ENCODE peak calls at places on chromosome 2, in nine cellular contexts. I is K562, Z is osteoblast, V is tibial artery, C is WERI-Rb-1, E is PC-3, D is colonic mucosa, O is gastrocnemius medialis, P is left lung. B is an unnamed sample.

GRCh38 chr2:38797276-38797675 is 19.3 kb downstream of the GEMIN6 start:
- DNase-seq in I (no peak), Z (no peak), V (no peak), C (no peak), E (no peak), D (no peak), O (no peak), P (no peak), B (no peak)

GRCh38 chr2:8932702-8933101 is 70.8 kb downstream of the MBOAT2 start:
- DNase-seq in I (no peak), Z (no peak), V (no peak), C (no peak), E (no peak), D (no peak), O (no peak), P (no peak), B (no peak)

GRCh38 chr2:105438104-105438929 is 39.5 kb upstream of the FHL2 start:
- DNase-seq in I (no peak), Z (peak; percentile 45), V (no peak), C (peak; percentile 56), E (no peak), D (peak; percentile 67), O (peak; percentile 50), P (no peak), B (no peak)

GRCh38 chr2:100822587-100823248 is 2.8 kb downstream of the NPAS2 start:
- DNase-seq in I (no peak), Z (peak; percentile 82), V (no peak), C (no peak), E (peak; percentile 55), D (no peak), O (peak; percentile 74), P (no peak), B (no peak)

GRCh38 chr2:15770606-15771005 is 169.7 kb upstream of the MYCN start:
- DNase-seq in I (no peak), Z (no peak), V (no peak), C (no peak), E (no peak), D (no peak), O (no peak), P (no peak), B (no peak)

GRCh38 chr2:74253937-74254336 is 55.5 kb downstream of the MTHFD2 start:
- DNase-seq in I (no peak), Z (peak; percentile 88), V (peak; percentile 71), C (no peak), E (peak; percentile 7), D (no peak), O (no peak), P (no peak), B (no peak)

GRCh38 chr2:71154279-71154678 is 23.8 kb downstream of the MPHOSPH10 start:
- DNase-seq in I (no peak), Z (no peak), V (no peak), C (no peak), E (no peak), D (no peak), O (no peak), P (no peak), B (no peak)

GRCh38 chr2:183542593-183542992 is 418.4 kb downstream of the NUP35 start:
- DNase-seq in I (no peak), Z (no peak), V (no peak), C (no peak), E (no peak), D (no peak), O (no peak), P (no peak), B (no peak)

GRCh38 chr2:180753809-180754761 is 226.3 kb upstream of the UBE2E3 start:
- DNase-seq in I (no peak), Z (no peak), V (no peak), C (no peak), E (peak; percentile 71), D (no peak), O (no peak), P (no peak), B (peak; percentile 10)

GRCh38 chr2:235347691-235348090 is 146.2 kb upstream of the AGAP1 start:
- DNase-seq in I (peak; percentile 34), Z (peak; percentile 95), V (no peak), C (no peak), E (peak; percentile 89), D (no peak), O (no peak), P (no peak), B (peak; percentile 29)

GRCh38 chr2:196131384-196131861 is 40.0 kb downstream of the STK17B start:
- DNase-seq in I (peak; percentile 39), Z (peak; percentile 31), V (no peak), C (peak; percentile 65), E (peak; percentile 71), D (peak; percentile 41), O (no peak), P (no peak), B (no peak)

GRCh38 chr2:6975988-6976387 is 58.8 kb downstream of the RNF144A start:
- DNase-seq in I (no peak), Z (no peak), V (no peak), C (no peak), E (peak; percentile 96), D (no peak), O (no peak), P (no peak), B (no peak)

GRCh38 chr2:26651458-26652155 is 10.4 kb upstream of the CIB4 start:
- DNase-seq in I (no peak), Z (peak; percentile 56), V (peak; percentile 10), C (peak; percentile 11), E (no peak), D (no peak), O (no peak), P (no peak), B (no peak)

GRCh38 chr2:36560726-36561125 is 37.2 kb downstream of the FEZ2 start:
- DNase-seq in I (no peak), Z (no peak), V (no peak), C (no peak), E (no peak), D (no peak), O (no peak), P (no peak), B (no peak)

GRCh38 chr2:205169453-205169852 is 512.8 kb upstream of the NRP2 start:
- DNase-seq in I (no peak), Z (peak; percentile 21), V (no peak), C (no peak), E (no peak), D (no peak), O (no peak), P (no peak), B (no peak)

DNA sequence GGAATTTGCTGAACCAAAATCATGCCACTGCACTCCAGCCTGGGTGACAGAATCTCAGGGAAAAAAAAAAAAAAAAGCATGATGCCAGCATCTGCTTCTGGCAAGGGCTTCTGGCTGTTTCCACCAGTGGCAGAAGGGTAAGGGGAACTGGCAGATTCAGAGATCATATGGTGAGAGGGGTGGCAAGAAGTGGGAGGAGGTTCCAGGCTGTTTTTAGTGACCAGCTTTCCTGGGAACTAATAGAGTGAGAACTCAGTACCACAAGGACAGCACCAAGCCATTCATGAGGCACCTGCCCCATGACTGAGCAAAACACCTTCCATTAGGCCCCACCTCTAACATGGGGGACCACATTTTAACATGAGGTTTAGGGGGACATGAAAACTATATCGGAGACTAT is 18.4 kb upstream of the CLASP1 start:
- DNase-seq in I (no peak), Z (no peak), V (no peak), C (no peak), E (no peak), D (no peak), O (no peak), P (no peak), B (no peak)
- H3K27ac ChIP-seq in I (no peak overlapping the region), Z (no peak overlapping the region), V (no peak overlapping the region), C (no peak overlapping the region), E (no peak overlapping the region), D (no peak overlapping the region), O (no peak overlapping the region), P (no peak overlapping the region), B (no peak overlapping the region)

DNA sequence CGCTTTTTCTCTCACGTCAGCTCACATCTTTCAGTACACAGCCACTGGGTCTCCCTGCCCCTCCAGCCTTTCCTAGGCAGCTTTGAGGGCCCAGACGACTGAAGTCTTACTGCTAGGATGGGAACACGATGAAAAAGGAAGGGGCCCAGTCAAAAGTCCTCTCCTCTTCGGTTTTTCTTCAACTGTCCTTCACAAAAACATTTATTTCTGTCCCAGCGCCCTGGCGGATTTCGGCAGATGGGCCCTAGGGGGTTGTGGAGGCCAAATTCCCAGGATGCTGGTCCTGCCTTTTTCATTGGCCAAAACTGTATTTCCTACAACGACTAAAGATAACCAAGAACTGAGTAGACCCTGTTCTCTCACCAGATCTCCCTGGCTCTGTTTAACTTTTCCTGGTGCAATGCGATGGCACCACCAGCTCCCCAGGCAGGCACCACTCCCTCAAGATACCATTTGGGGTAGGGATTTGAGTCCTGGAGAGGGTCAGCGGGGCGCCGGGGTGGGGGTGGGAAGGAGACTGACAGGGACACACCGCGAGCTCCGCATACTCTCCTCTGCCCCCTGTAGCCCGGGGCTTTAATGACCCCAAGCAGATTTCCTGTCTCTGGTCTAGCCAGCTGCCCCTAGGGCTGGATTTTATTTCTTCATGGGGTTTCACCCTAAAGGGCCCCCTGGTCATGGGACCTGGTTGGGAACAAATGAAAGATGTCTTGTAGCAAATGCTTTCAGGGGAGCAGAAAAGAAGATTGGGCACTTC is 7.4 kb downstream of the SIX2 start:
- DNase-seq in I (no peak), Z (peak; percentile 62), V (no peak), C (no peak), E (no peak), D (no peak), O (no peak), P (no peak), B (no peak)
- TF ChIP-seq CTCF in I (no peak), Z (no peak), V (no peak), C (peak; percentile 1), E (no peak), D (no peak), O (no peak), P (no peak), B (no peak)

GRCh38 chr2:169210917-169211316 is 141.6 kb downstream of the DHRS9 start:
- DNase-seq in I (no peak), Z (no peak), V (no peak), C (no peak), E (no peak), D (no peak), O (no peak), P (no peak), B (no peak)
- H3K4me3 ChIP-seq in I (no peak overlapping the region), Z (no peak overlapping the region), V (no peak overlapping the region), C (no peak overlapping the region), E (no peak overlapping the region), D (no peak overlapping the region), O (no peak overlapping the region), P (no peak overlapping the region), B (no peak overlapping the region)

GRCh38 chr2:75709297-75709696 is 1.4 kb downstream of the GCFC2 start:
- DNase-seq in I (no peak), Z (peak; percentile 48), V (no peak), C (no peak), E (no peak), D (no peak), O (no peak), P (no peak), B (no peak)
- H3K27ac ChIP-seq in I (no peak overlapping the region), Z (no peak overlapping the region), V (no peak overlapping the region), C (no peak overlapping the region), E (no peak overlapping the region), D (no peak overlapping the region), O (peak overlapping the region; percentile 1), P (no peak overlapping the region), B (no peak overlapping the region)

DNA sequence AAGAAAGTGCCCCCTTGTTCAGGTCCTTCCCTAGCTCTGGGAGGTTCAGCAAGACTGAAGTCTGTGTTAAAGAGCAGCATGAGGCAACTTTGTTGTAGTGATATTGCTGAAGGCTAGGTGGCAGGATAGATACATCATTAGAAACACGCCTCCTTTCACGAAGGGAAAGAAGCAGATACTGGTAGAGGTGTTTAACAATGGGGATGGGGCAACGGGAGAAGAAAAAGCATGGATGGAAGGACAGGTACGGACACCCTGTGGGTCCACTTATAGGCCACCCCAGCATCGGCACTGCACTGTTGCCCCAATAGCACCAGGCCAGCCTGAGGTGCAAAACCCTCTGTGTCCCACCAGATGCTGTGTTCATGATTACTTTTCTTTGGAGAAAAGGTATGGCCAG is 3.5 kb upstream of the IGFBP5 start:
- DNase-seq in I (peak; percentile 30), Z (no peak), V (no peak), C (peak; percentile 31), E (peak; percentile 74), D (no peak), O (no peak), P (no peak), B (no peak)
- TF ChIP-seq CTCF in I (peak; percentile 68), Z (peak; percentile 77), V (peak; percentile 75), C (peak; percentile 67), E (peak; percentile 86), D (peak; percentile 23), O (peak; percentile 67), P (peak; percentile 38), B (peak; percentile 78)